ENCODE peak calls at places on chromosome 19, in nine cellular contexts. S is NCI-H1436, O is NCI-H510A treated with DMSO at 0.1 percent for 48 hours, F is nephron progenitor cell, U is T1000, W is astrocyte, E is GM10248, Y is suprapubic skin, B is endothelial cell. H is an unnamed sample.
A peak's percentile ranks its signal among the peaks of the same experiment; 100 is the strongest.

GRCh38 chr19:3509566-3509989 is 3.5 kb downstream of the FZR1 start:
- DNase-seq in S (no peak), O (no peak), F (no peak), U (no peak), W (peak; percentile 86), E (no peak), Y (no peak), B (no peak), H (peak; percentile 62)

GRCh38 chr19:11479470-11480080 is 1.3 kb downstream of the ELAVL3 start:
- DNase-seq in S (peak; percentile 63), O (no peak), F (peak; percentile 75), U (no peak), W (no peak), E (peak; percentile 56), Y (no peak), B (no peak), H (no peak)

GRCh38 chr19:19651076-19651475 is 7.6 kb upstream of the GMIP start:
- DNase-seq in S (no peak), O (no peak), F (no peak), U (no peak), W (no peak), E (no peak), Y (no peak), B (no peak), H (no peak)

GRCh38 chr19:34534206-34534605 is 52.6 kb downstream of the WTIP start:
- DNase-seq in S (no peak), O (no peak), F (no peak), U (no peak), W (no peak), E (no peak), Y (no peak), B (no peak), H (no peak)

GRCh38 chr19:29641597-29641996 is 23.7 kb upstream of the PLEKHF1 start:
- DNase-seq in S (no peak), O (no peak), F (no peak), U (no peak), W (no peak), E (no peak), Y (no peak), B (no peak), H (no peak)

GRCh38 chr19:52188822-52189744 is 769 bp upstream of the PPP2R1A start:
- DNase-seq in S (no peak), O (no peak), F (peak; percentile 57), U (no peak), W (no peak), E (no peak), Y (peak; percentile 90), B (peak; percentile 43), H (no peak)

GRCh38 chr19:38676023-38676877 is 28.8 kb downstream of the ACTN4 start:
- DNase-seq in S (no peak), O (peak; percentile 52), F (no peak), U (peak; percentile 27), W (peak; percentile 85), E (no peak), Y (no peak), B (no peak), H (no peak)

GRCh38 chr19:883661-884211 is 9.3 kb downstream of the MED16 start:
- DNase-seq in S (peak; percentile 54), O (no peak), F (no peak), U (peak; percentile 33), W (no peak), E (no peak), Y (no peak), B (no peak), H (no peak)

GRCh38 chr19:35025969-35026368 is 4.3 kb upstream of the SCN1B start:
- DNase-seq in S (no peak), O (no peak), F (no peak), U (no peak), W (no peak), E (no peak), Y (no peak), B (no peak), H (no peak)

GRCh38 chr19:50461066-50461875 is 15.0 kb upstream of the EMC10 start:
- DNase-seq in S (peak; percentile 75), O (peak; percentile 49), F (peak; percentile 71), U (peak; percentile 14), W (peak; percentile 34), E (peak; percentile 88), Y (no peak), B (peak; percentile 62), H (no peak)

GRCh38 chr19:17616961-17617806 is 61.7 kb downstream of the COLGALT1 start:
- DNase-seq in S (no peak), O (no peak), F (peak; percentile 45), U (peak; percentile 14), W (peak; percentile 4), E (peak; percentile 74), Y (no peak), B (no peak), H (no peak)

GRCh38 chr19:5804516-5805464 is at the start of gene NRTN:
- DNase-seq in S (peak; percentile 60), O (peak; percentile 35), F (peak; percentile 63), U (no peak), W (no peak), E (peak; percentile 80), Y (no peak), B (no peak), H (no peak)

GRCh38 chr19:51548213-51548651 is 16.8 kb upstream of the SIGLEC6 start:
- DNase-seq in S (no peak), O (no peak), F (no peak), U (no peak), W (no peak), E (no peak), Y (no peak), B (no peak), H (no peak)

GRCh38 chr19:42445948-42446347 is 3.2 kb upstream of the CXCL17 start:
- DNase-seq in S (no peak), O (no peak), F (no peak), U (no peak), W (no peak), E (no peak), Y (no peak), B (no peak), H (no peak)

GRCh38 chr19:29121684-29122083 is 91.3 kb downstream of the UQCRFS1 start:
- DNase-seq in S (no peak), O (no peak), F (peak; percentile 50), U (no peak), W (no peak), E (no peak), Y (no peak), B (peak; percentile 55), H (no peak)

H was measured in RWPE2.